ENCODE peak calls at places on chromosomes 5 and 9, in five cellular contexts. R is Panc1, B is tibial artery, W is HepG2, O is left ventricle myocardium inferior. G is an unnamed sample.
A peak's percentile ranks its signal among the peaks of the same experiment; 100 is the strongest.

GRCh38 chr5:38404667-38405276 is 146.4 kb downstream of the EGFLAM start:
- DNase-seq in W (peak; percentile 24), O (no peak), B (no peak), R (no peak), G (peak; percentile 46)

GRCh38 chr5:40680741-40681350 is 1.1 kb downstream of the PTGER4 start:
- DNase-seq in O (no peak), W (no peak), R (no peak), B (peak; percentile 35), G (no peak)

GRCh38 chr9:16619897-16620296 is 250.6 kb downstream of the BNC2 start:
- DNase-seq in B (no peak), R (no peak), O (no peak), W (no peak), G (no peak)

GRCh38 chr5:142930395-142930794 is 160.2 kb downstream of the ARHGAP26 start:
- DNase-seq in R (no peak), B (no peak), O (no peak), W (no peak), G (no peak)

GRCh38 chr9:77960356-77961153 is 71.1 kb downstream of the GNAQ start:
- DNase-seq in W (no peak), B (no peak), R (no peak), O (no peak), G (no peak)

GRCh38 chr5:38458174-38458573 is 98.3 kb downstream of the LIFR start:
- DNase-seq in O (no peak), R (no peak), W (no peak), B (no peak), G (no peak)

GRCh38 chr5:149951138-149951749 is 6.7 kb upstream of the PDE6A start:
- DNase-seq in W (peak; percentile 49), B (no peak), R (no peak), O (no peak), G (peak; percentile 20)

GRCh38 chr9:135969064-135969683 is 8.0 kb upstream of the UBAC1 start:
- DNase-seq in R (no peak), W (no peak), B (no peak), O (no peak), G (no peak)

GRCh38 chr9:14752871-14753270 is 30.3 kb upstream of the CER1 start:
- DNase-seq in O (no peak), B (no peak), W (no peak), R (no peak), G (no peak)

GRCh38 chr5:173472164-173472563 is 143.9 kb upstream of the STC2 start:
- DNase-seq in O (peak; percentile 56), W (peak; percentile 90), B (peak; percentile 89), R (peak; percentile 77), G (no peak)

GRCh38 chr5:168679515-168679920 is 100.3 kb upstream of the PANK3 start:
- DNase-seq in B (peak; percentile 70), O (peak; percentile 62), R (peak; percentile 68), W (peak; percentile 56), G (peak; percentile 84)

GRCh38 chr9:134045841-134046544 is 20.7 kb downstream of the BRD3OS start:
- DNase-seq in O (no peak), W (no peak), B (no peak), R (no peak), G (no peak)

GRCh38 chr5:658103-658502 is 35.0 kb downstream of the TPPP start:
- DNase-seq in B (no peak), O (no peak), W (no peak), R (no peak), G (no peak)

GRCh38 chr9:134275379-134275778 is 50.9 kb upstream of the RXRA start:
- DNase-seq in W (no peak), O (no peak), B (no peak), R (no peak), G (no peak)

GRCh38 chr9:2709645-2710101 is 7.6 kb upstream of the KCNV2 start:
- DNase-seq in O (no peak), B (no peak), W (no peak), R (no peak), G (no peak)

GRCh38 chr9:121288874-121289553 is 21.1 kb downstream of the GSN start:
- DNase-seq in W (peak; percentile 83), O (peak; percentile 81), R (no peak), B (no peak), G (peak; percentile 86)

GRCh38 chr5:151155777-151156731 is 1.5 kb downstream of the ANXA6 start:
- DNase-seq in B (no peak), R (no peak), W (peak; percentile 42), O (no peak), G (no peak)
- H3K4me1 ChIP-seq in B (peaks cover 68% of the 10 kb centered on the region), R (peaks cover 8% of the 10 kb centered on the region), W (peaks cover 60% of the 10 kb centered on the region), O (peaks cover 75% of the 10 kb centered on the region), G (peaks cover 40% of the 10 kb centered on the region)

DNA sequence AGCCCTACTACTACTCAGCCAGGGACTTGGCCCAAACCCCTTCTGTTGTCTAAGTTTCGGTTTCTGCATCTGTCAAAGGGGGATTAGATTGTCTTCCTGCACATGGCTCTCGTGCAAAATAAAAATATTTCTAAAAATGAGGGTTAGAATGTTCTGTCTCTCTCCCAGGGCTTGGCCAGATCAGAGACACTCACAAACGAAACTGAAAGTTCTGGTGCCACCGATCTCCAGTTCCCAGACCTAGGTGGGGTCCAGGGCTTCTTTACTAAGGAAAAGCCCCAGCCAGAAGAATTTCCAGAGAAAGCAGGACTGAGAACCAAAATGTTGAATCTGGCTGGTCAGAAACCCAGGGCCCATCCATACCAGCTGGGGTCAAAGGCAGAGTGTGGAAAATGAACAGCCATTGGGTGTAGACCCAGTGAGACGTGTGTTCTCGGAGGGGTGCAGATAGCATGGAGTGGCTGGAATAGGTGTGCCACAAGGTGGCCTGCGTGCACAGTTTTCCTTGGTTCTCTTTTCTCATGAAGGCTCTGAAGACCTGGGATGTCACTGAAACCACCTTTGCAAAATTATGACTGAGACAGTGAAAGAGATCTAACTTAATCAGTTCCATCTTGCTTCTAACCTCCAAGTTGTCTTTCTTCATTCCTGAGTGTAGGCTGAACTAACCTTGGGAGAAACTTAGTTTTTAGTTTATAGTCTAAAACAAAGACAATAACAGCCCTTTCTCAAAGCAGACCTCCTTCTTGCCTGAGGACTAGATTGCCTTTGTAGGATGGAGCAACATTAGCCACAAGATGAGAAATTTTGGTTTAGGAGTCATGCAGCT is 2.2 kb upstream of the SLC23A1 start:
- DNase-seq in O (no peak), R (no peak), W (peak; percentile 73), B (no peak), G (no peak)
- TF ChIP-seq CTCF in O (peak; percentile 62), R (no peak), W (peak; percentile 93), B (no peak), G (no peak)

DNA sequence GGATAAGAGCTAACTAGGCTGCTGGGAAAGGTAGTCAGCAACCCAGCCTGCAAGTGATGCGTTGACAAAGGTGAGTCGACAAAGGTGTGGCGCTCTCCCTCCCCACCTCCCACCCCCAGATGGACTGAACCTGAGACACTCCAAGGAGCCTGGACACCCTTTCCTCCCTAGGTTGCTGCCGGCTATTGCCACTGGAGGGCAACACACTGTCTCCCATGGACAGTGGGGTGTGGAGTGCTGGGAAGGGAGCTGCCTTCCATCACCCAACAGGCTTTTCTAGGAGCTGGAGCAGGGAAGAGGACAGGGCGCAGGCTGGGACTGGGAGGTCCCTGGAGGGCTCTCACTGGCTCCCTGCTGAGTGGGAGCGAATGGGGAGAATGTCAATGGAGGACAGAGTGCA is 75.4 kb upstream of the ARAP3 start:
- DNase-seq in W (no peak), B (no peak), R (no peak), O (no peak), G (peak; percentile 63)
- H3K4me1 ChIP-seq in W (no peaks in the 10 kb centered on the region), B (no peaks in the 10 kb centered on the region), R (no peaks in the 10 kb centered on the region), O (peaks cover 26% of the 10 kb centered on the region), G (peaks cover 7% of the 10 kb centered on the region)

GRCh38 chr5:152293189-152293588 is 111.9 kb downstream of the NMUR2 start:
- DNase-seq in B (no peak), W (no peak), R (no peak), O (no peak), G (no peak)

GRCh38 chr5:152288499-152288898 is 116.6 kb downstream of the NMUR2 start:
- DNase-seq in B (peak; percentile 49), W (no peak), O (peak; percentile 74), R (no peak), G (no peak)

GRCh38 chr5:152290181-152290580 is 114.9 kb downstream of the NMUR2 start:
- DNase-seq in W (no peak), O (no peak), R (no peak), B (no peak), G (no peak)

GRCh38 chr5:152285764-152286163 is 119.3 kb downstream of the NMUR2 start:
- DNase-seq in W (no peak), R (no peak), O (no peak), B (no peak), G (no peak)

GRCh38 chr5:152288917-152289595 is 116.0 kb downstream of the NMUR2 start:
- DNase-seq in O (no peak), W (no peak), R (no peak), B (no peak), G (no peak)
- TF ChIP-seq CTCF in O (no peak), W (no peak), R (no peak), B (no peak), G (no peak)

GRCh38 chr5:65971643-65972042 is 45.3 kb downstream of the ERBIN start:
- DNase-seq in O (no peak), B (no peak), W (no peak), R (no peak), G (no peak)
- H3K4me1 ChIP-seq in O (peaks cover 61% of the 10 kb centered on the region), B (peaks cover 33% of the 10 kb centered on the region), W (peaks cover 28% of the 10 kb centered on the region), R (peaks cover 27% of the 10 kb centered on the region), G (no peaks in the 10 kb centered on the region)

GRCh38 chr9:22008662-22009562 is at the start of gene CDKN2B:
- DNase-seq in O (peak; percentile 95), W (peak; percentile 85), B (peak; percentile 91), R (no peak), G (peak; percentile 96)
- TF ChIP-seq CTCF in O (peak; percentile 91), W (peak; percentile 90), B (peak; percentile 90), R (no peak), G (peak; percentile 79)

G was measured in Caco-2.